ENCODE peak calls at places on chromosomes 7 and 10, in eight cellular contexts. W is T-helper 9 cell, V is K562, K is posterior vena cava, M is endothelial cell, X is osteocyte, A is foreskin fibroblast, E is glomerular endothelial cell. Z is an unnamed sample.

GRCh38 chr7:75983471-75984129 is 10.8 kb downstream of the TMEM120A start:
- DNase-seq in W (no peak), V (no peak), K (peak), M (no peak), X (no peak), A (peak), E (no peak), Z (peak)

GRCh38 chr10:54368984-54369383 is 432.0 kb downstream of the PCDH15 start:
- DNase-seq in W (no peak), V (no peak), K (no peak), M (no peak), X (no peak), A (no peak), E (no peak), Z (no peak)

GRCh38 chr7:17298840-17299476 is 506 bp downstream of the AHR start:
- DNase-seq in W (peak), V (no peak), K (peak), M (peak), X (peak), A (peak), E (no peak), Z (peak)

GRCh38 chr10:119441151-119441821 is 101.2 kb downstream of the RGS10 start:
- DNase-seq in W (no peak), V (no peak), K (no peak), M (no peak), X (no peak), A (peak), E (no peak), Z (no peak)

GRCh38 chr7:150780249-150780648 is 19.9 kb downstream of the TMEM176B start:
- DNase-seq in W (no peak), V (peak), K (no peak), M (no peak), X (no peak), A (no peak), E (no peak), Z (no peak)

GRCh38 chr10:84763965-84764364 is 435.6 kb downstream of the CCSER2 start:
- DNase-seq in W (no peak), V (no peak), K (no peak), M (no peak), X (no peak), A (no peak), E (no peak), Z (no peak)

GRCh38 chr10:49079499-49079898 is 35.8 kb downstream of the VSTM4 start:
- DNase-seq in W (no peak), V (no peak), K (no peak), M (no peak), X (no peak), A (no peak), E (no peak), Z (no peak)

GRCh38 chr7:144842377-144842851 is 6.6 kb upstream of the TPK1 start:
- DNase-seq in W (no peak), V (no peak), K (no peak), M (no peak), X (no peak), A (no peak), E (peak), Z (peak)

GRCh38 chr7:133109816-133110215 is 27.9 kb upstream of the CHCHD3 start:
- DNase-seq in W (no peak), V (no peak), K (no peak), M (no peak), X (no peak), A (no peak), E (no peak), Z (no peak)

GRCh38 chr7:29281782-29282541 is 87.4 kb downstream of the CHN2 start:
- DNase-seq in W (no peak), V (no peak), K (no peak), M (no peak), X (no peak), A (peak), E (no peak), Z (no peak)

GRCh38 chr10:30052062-30052461 is 7.3 kb downstream of the JCAD start:
- DNase-seq in W (no peak), V (no peak), K (no peak), M (no peak), X (no peak), A (peak), E (no peak), Z (no peak)